ENCODE peak calls at places on chromosomes 12 and 14, in seven cellular contexts. V, Q, Z, I, K, B and F are unnamed samples.

GRCh38 chr14:68386446-68386845 is 406.4 kb downstream of the ZFP36L1 start:
- DNase-seq in V (no peak), Z (no peak), K (no peak), I (no peak), Q (no peak), B (no peak), F (no peak)

GRCh38 chr14:94965551-94966339 is 191.6 kb downstream of the DICER1 start:
- DNase-seq in V (no peak), Q (no peak), Z (no peak), B (peak; percentile 50), I (no peak), K (no peak), F (no peak)

GRCh38 chr14:61585598-61586538 is 109.4 kb upstream of the HIF1A start:
- DNase-seq in Z (peak; percentile 61), Q (no peak), K (peak; percentile 45), I (no peak), B (peak; percentile 87), V (peak; percentile 81), F (no peak)

GRCh38 chr12:91854725-91855124 is 290.9 kb downstream of the BTG1 start:
- DNase-seq in Q (no peak), V (no peak), I (no peak), K (no peak), Z (no peak), B (no peak), F (no peak)

GRCh38 chr14:59116984-59117415 is 71.5 kb upstream of the DAAM1 start:
- DNase-seq in Z (no peak), V (no peak), B (no peak), I (no peak), K (no peak), Q (no peak), F (no peak)

GRCh38 chr14:71166434-71166833 is 259.2 kb downstream of the PCNX1 start:
- DNase-seq in Q (no peak), B (no peak), I (peak; percentile 55), V (no peak), K (no peak), Z (no peak), F (no peak)

GRCh38 chr14:103649001-103649400 is 20.0 kb downstream of the KLC1 start:
- DNase-seq in Z (no peak), K (no peak), I (no peak), V (no peak), B (no peak), Q (no peak), F (no peak)

GRCh38 chr14:96567289-96567899 is 65.2 kb downstream of the PAPOLA start:
- DNase-seq in I (peak; percentile 36), V (no peak), Z (no peak), K (no peak), B (no peak), Q (no peak), F (no peak)

GRCh38 chr12:111084605-111085004 is 164.2 kb upstream of the MYL2 start:
- DNase-seq in I (no peak), V (no peak), Q (no peak), B (no peak), Z (no peak), K (no peak), F (no peak)

GRCh38 chr12:113779774-113780173 is 186.4 kb downstream of the RBM19 start:
- DNase-seq in B (no peak), I (no peak), K (no peak), Q (no peak), V (no peak), Z (no peak), F (no peak)

GRCh38 chr14:100982356-100982755 is 78.8 kb upstream of the RTL1 start:
- DNase-seq in K (no peak), Q (no peak), Z (no peak), V (no peak), B (no peak), I (peak; percentile 69), F (no peak)

GRCh38 chr14:55850803-55851202 is 267.4 kb upstream of the PELI2 start:
- DNase-seq in I (no peak), V (no peak), Z (peak; percentile 47), K (no peak), B (no peak), Q (no peak), F (no peak)

GRCh38 chr12:1832801-1833595 is 12.6 kb downstream of the LRTM2 start:
- DNase-seq in B (no peak), I (no peak), V (no peak), Q (no peak), K (no peak), Z (no peak), F (no peak)

GRCh38 chr12:126974779-126975178 is 1292.2 kb upstream of the TMEM132C start:
- DNase-seq in I (peak; percentile 29), Q (no peak), V (no peak), Z (no peak), B (no peak), K (no peak), F (no peak)

GRCh38 chr14:64979336-64980074 is 7.2 kb upstream of the FNTB start:
- DNase-seq in B (peak; percentile 50), Q (no peak), I (peak; percentile 45), K (no peak), V (no peak), Z (no peak), F (no peak)

GRCh38 chr14:64889352-64889751 is 9.6 kb upstream of the SPTB start:
- DNase-seq in Q (no peak), V (no peak), B (no peak), K (no peak), Z (no peak), I (no peak), F (no peak)

GRCh38 chr12:915090-915489 is 34.4 kb downstream of the RAD52 start:
- DNase-seq in K (no peak), V (no peak), Z (no peak), B (no peak), Q (no peak), I (no peak), F (no peak)

GRCh38 chr12:27922591-27923139 is 49.9 kb downstream of the PTHLH start:
- DNase-seq in K (no peak), I (peak; percentile 35), B (no peak), Q (no peak), Z (no peak), V (peak; percentile 11), F (no peak)

GRCh38 chr12:50246873-50247612 is 36.3 kb downstream of the LIMA1 start:
- DNase-seq in B (peak; percentile 95), K (peak; percentile 60), V (peak; percentile 86), I (peak; percentile 86), Z (peak; percentile 80), Q (peak; percentile 24), F (no peak)

GRCh38 chr12:25005376-25005775 is 56.5 kb upstream of the BCAT1 start:
- DNase-seq in K (no peak), Z (no peak), B (no peak), I (no peak), Q (peak; percentile 44), V (no peak), F (no peak)

GRCh38 chr12:41188058-41188840 is at the start of gene PDZRN4:
- DNase-seq in Q (no peak), Z (no peak), K (peak; percentile 55), V (no peak), I (peak; percentile 25), B (peak; percentile 82), F (no peak)

GRCh38 chr14:91349481-91350074 is 68.0 kb downstream of the CCDC88C start:
- DNase-seq in V (no peak), I (no peak), B (no peak), K (no peak), Z (no peak), Q (no peak), F (no peak)

DNA sequence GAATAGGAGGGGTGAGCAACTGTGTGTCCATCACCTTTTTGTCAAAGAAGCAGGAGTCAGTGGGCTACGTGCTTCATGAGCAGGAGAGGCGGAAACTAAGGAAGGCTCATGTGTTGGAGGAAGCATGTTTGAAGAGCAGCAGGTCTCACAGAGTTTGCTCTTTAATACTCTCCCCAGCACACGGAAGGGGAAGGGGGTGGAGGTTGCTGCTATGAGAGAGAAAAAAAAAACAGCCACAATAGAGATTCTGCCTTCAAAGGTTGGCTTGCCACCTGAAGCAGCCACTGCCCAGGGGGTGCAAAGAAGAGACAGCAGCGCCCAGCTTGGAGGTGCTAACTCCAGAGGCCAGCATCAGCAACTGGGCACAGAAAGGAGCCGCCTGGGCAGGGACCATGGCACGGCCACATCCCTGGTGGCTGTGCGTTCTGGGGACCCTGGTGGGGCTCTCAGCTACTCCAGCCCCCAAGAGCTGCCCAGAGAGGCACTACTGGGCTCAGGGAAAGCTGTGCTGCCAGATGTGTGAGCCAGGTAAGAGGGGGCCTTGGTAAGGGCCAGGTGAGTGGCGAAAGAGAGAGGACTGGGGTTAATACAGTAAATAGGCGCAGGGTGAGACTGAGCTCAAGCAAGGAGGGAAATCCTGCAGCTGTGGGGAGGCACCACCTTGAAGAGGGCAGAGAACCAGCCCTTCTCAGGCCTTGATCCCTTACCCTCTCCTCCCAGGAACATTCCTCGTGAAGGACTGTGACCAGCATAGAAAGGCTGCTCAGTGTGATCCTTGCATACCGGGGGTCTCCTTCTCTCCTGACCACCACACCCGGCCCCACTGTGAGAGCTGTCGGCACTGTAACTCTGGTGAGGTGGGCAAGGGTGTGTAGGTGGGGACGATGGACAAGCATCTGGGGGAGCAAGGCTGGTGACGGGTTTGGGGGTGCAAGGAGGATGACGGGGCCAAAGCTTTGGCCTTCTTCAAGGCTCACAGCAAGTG is at the start of gene CD27:
- DNase-seq in I (no peak), V (no peak), Q (peak; percentile 60), K (no peak), B (no peak), Z (no peak), F (no peak)
- TF ChIP-seq POLR2A in I (no peak), V (no peak), Q (no peak), K (no peak), B (no peak), Z (no peak), F (no peak)

DNA sequence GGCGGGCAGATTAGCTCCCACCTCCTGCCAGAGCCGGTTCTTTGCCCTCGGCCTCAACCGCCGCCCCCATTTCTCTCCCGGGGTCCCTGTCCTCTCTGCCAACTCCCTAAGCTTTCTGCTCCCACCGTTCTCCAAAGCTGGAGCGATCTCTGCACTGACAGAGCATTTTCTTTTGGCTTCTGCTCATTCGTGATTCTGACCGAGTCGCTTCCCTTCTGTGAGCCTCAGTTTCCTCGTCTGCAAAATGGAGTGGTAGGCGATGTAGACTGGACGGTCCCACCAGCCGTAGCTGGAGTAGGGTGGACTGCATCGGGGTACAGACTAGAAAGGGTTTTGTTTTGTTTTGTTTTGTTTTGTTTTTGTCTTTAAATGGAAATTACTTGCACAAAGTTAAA is 2.4 kb downstream of the VSX2 start:
- DNase-seq in B (no peak), Q (no peak), K (no peak), I (no peak), Z (no peak), V (no peak), F (no peak)
- H3K4me3 ChIP-seq in B (no peak overlapping the region), Q (peak overlapping the region; percentile 29), K (no peak overlapping the region), I (peak overlapping the region; percentile 8), Z (peak overlapping the region; percentile 52), V (peak overlapping the region; percentile 36), F (no peak overlapping the region)

GRCh38 chr14:74712499-74713394 is at the start of the genes AREL1 and FCF1:
- DNase-seq in Z (peak; percentile 80), I (peak; percentile 89), K (peak; percentile 73), V (peak; percentile 85), B (peak; percentile 95), Q (peak; percentile 82), F (no peak)
- TF ChIP-seq POLR2A in Z (no peak), I (peak; percentile 73), K (no peak), V (peak; percentile 23), B (peak; percentile 5), Q (peak; percentile 73), F (peak; percentile 54)

DNA sequence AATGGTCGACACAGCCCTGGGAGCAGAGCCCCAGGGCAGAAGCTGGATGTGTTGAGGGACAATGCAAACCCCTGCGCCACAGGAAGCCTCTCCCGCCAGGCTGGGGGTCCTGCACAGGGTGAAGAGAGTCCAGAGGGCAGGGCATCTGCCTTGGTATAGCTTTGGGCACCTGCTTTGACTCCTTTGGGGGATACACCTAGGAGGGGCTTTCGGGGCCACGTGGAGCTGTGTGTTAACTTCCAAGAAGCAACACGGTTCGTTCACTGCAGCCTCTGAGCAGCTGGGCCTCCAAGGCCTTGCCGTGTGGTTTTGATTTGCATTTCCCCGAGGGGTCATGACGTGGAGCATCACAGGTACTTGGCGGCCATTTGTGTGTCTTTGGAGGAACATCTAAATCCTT is 5.8 kb upstream of the PUS1 start:
- DNase-seq in V (no peak), I (no peak), B (no peak), Z (no peak), Q (peak; percentile 82), K (no peak), F (no peak)
- H3K4me3 ChIP-seq in V (no peak overlapping the region), I (no peak overlapping the region), B (no peak overlapping the region), Z (no peak overlapping the region), Q (peak overlapping the region; percentile 30), K (no peak overlapping the region), F (no peak overlapping the region)